ENCODE peak calls at places on chromosome 11, in five cellular contexts. X is mammary epithelial cell, O is colonic mucosa, S is H9, W is keratinocyte. Y is an unnamed sample. For H3K9me3, the result is how much of the 10 kb centered on the place peaks cover.

GRCh38 chr11:44034639-44035038 is 13.1 kb upstream of the ACCSL start:
- DNase-seq in X (no peak), W (no peak), S (peak), O (no peak), Y (no peak)

GRCh38 chr11:16280256-16280682 is 76.1 kb downstream of the SOX6 start:
- DNase-seq in S (no peak), X (peak), O (peak), W (peak), Y (no peak)

GRCh38 chr11:110852925-110853324 is 140.7 kb upstream of the ARHGAP20 start:
- DNase-seq in X (no peak), O (no peak), S (no peak), W (no peak), Y (no peak)

GRCh38 chr11:67405688-67406339 is 1.9 kb downstream of the TBC1D10C start:
- DNase-seq in S (no peak), O (no peak), X (no peak), W (no peak), Y (no peak)

GRCh38 chr11:35682230-35683195 is 19.9 kb downstream of the TRIM44 start:
- DNase-seq in S (no peak), W (no peak), X (no peak), O (peak), Y (no peak)

GRCh38 chr11:132032555-132032954 is 662.1 kb downstream of the NTM start:
- DNase-seq in O (no peak), W (no peak), X (peak), S (no peak), Y (no peak)

GRCh38 chr11:73246303-73246702 is 25.8 kb upstream of the P2RY6 start:
- DNase-seq in O (no peak), W (no peak), S (peak), X (no peak), Y (no peak)

GRCh38 chr11:86955674-86956522 is 703 bp upstream of the FZD4 start:
- DNase-seq in X (peak), W (no peak), S (peak), O (peak), Y (peak)

GRCh38 chr11:10325398-10326079 is 20.7 kb downstream of the ADM start:
- DNase-seq in X (no peak), O (no peak), W (no peak), S (no peak), Y (no peak)

GRCh38 chr11:20337526-20338154 is 25.9 kb upstream of the HTATIP2 start:
- DNase-seq in O (no peak), S (peak), X (peak), W (no peak), Y (no peak)

GRCh38 chr11:3920148-3920852 is 64.8 kb downstream of the STIM1 start:
- DNase-seq in X (peak), W (no peak), O (peak), S (no peak), Y (peak)

GRCh38 chr11:59216654-59217640 is 4.2 kb upstream of the MPEG1 start:
- DNase-seq in O (peak), X (peak), W (no peak), S (no peak), Y (peak)

GRCh38 chr11:129023968-129024676 is 81.5 kb upstream of the TP53AIP1 start:
- DNase-seq in X (peak), S (peak), O (peak), W (peak), Y (peak)

GRCh38 chr11:96246718-96247540 is 96.1 kb downstream of the MAML2 start:
- DNase-seq in X (peak), W (no peak), O (no peak), S (no peak), Y (no peak)

GRCh38 chr11:69297225-69297925 is 3.4 kb downstream of the MYEOV start:
- DNase-seq in W (peak), O (peak), X (peak), S (no peak), Y (peak)

GRCh38 chr11:11037162-11037732 is 179.4 kb upstream of the ZBED5 start:
- DNase-seq in O (no peak), S (peak), X (no peak), W (no peak), Y (no peak)

GRCh38 chr11:93732237-93732892 is 8.9 kb downstream of the TAF1D start:
- DNase-seq in S (no peak), O (no peak), W (no peak), X (no peak), Y (no peak)

GRCh38 chr11:56410801-56411200 is 1.7 kb upstream of the OR5AL1 start:
- DNase-seq in S (no peak), W (no peak), O (no peak), X (no peak), Y (no peak)

GRCh38 chr11:122748968-122749687 is 89.2 kb upstream of the CRTAM start:
- DNase-seq in W (peak), S (no peak), O (no peak), X (peak), Y (peak)

GRCh38 chr11:61129608-61130523 is 27.6 kb downstream of the CD5 start:
- DNase-seq in W (peak), X (peak), O (peak), S (peak), Y (peak)

GRCh38 chr11:132158696-132159095 is 788.3 kb downstream of the NTM start:
- DNase-seq in O (no peak), X (peak), S (no peak), W (no peak), Y (no peak)

GRCh38 chr11:122097419-122098001 is 18.5 kb downstream of the BLID start:
- DNase-seq in S (no peak), O (no peak), X (peak), W (peak), Y (no peak)

GRCh38 chr11:77127969-77128691 is at the start of gene MYO7A:
- DNase-seq in O (peak), X (no peak), W (no peak), S (peak), Y (no peak)

GRCh38 chr11:112219476-112220232 is 6.6 kb upstream of the PTS start:
- DNase-seq in O (peak), W (no peak), S (peak), X (peak), Y (no peak)

GRCh38 chr11:117232911-117233409 is 489 bp downstream of the RNF214 start:
- DNase-seq in O (no peak), S (peak), X (no peak), W (no peak), Y (no peak)

GRCh38 chr11:123055132-123055924 is 6.6 kb downstream of the HSPA8 start:
- DNase-seq in O (no peak), S (peak), W (no peak), X (no peak), Y (no peak)

GRCh38 chr11:13007702-13008435 is 1.2 kb upstream of the RASSF10 start:
- DNase-seq in X (peak), S (no peak), O (peak), W (no peak), Y (no peak)

GRCh38 chr11:14894657-14895598 is 2.9 kb upstream of the CYP2R1 start:
- DNase-seq in W (no peak), X (no peak), S (no peak), O (no peak), Y (peak)

GRCh38 chr11:115939104-115939503 is 434.9 kb upstream of the CADM1 start:
- DNase-seq in X (no peak), O (no peak), W (no peak), S (no peak), Y (no peak)

GRCh38 chr11:124837491-124837856 is 27.8 kb upstream of the ROBO3 start:
- DNase-seq in S (peak), O (peak), X (peak), W (peak), Y (no peak)

GRCh38 chr11:109698237-109698636 is 276.2 kb downstream of the C11orf87 start:
- DNase-seq in X (no peak), O (no peak), S (no peak), W (no peak), Y (no peak)
- H3K9me3 ChIP-seq in X (under half), O (under half), S (under half), W (under half), Y (under half)

GRCh38 chr11:847876-848275 is 5.2 kb downstream of the TSPAN4 start:
- DNase-seq in O (no peak), X (no peak), W (no peak), S (no peak), Y (no peak)
- H3K9me3 ChIP-seq in O (under half), X (under half), W (under half), S (under half), Y (under half)

GRCh38 chr11:34641981-34642380 is 21.1 kb downstream of the EHF start:
- DNase-seq in W (no peak), X (peak), O (no peak), S (no peak), Y (no peak)

GRCh38 chr11:34639545-34639944 is 18.7 kb downstream of the EHF start:
- DNase-seq in S (no peak), O (peak), W (no peak), X (no peak), Y (no peak)

GRCh38 chr11:34640050-34640971 is 19.4 kb downstream of the EHF start:
- DNase-seq in O (peak), S (peak), X (peak), W (no peak), Y (peak)

GRCh38 chr11:34643846-34644245 is 23.0 kb downstream of the EHF start:
- DNase-seq in W (no peak), O (no peak), X (no peak), S (no peak), Y (no peak)

DNA sequence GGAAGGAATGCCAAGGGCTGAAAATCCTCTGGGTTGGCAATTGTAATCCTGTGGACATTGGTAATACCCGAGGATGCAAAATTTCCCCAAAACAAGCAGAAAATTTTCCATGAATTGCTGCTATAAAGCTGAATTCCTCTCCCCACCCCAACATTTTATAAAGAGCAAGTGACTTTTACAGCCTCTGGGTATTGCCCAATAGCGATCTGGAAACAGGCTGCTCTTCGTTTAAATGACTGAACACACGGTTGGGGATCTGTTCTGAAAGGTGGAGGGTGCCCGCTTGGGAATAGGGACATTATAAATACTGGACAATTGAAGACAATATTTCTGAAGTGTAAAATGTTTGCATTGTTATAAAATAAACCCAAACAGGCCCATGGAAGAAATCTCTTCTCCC is 20.6 kb downstream of the EHF start:
- DNase-seq in O (peak), X (no peak), W (no peak), S (no peak), Y (no peak)
- H3K9me3 ChIP-seq in O (under half), X (under half), W (under half), S (under half), Y (under half)

GRCh38 chr11:17369094-17369493 is 17.5 kb downstream of the NCR3LG1 start:
- DNase-seq in O (no peak), X (no peak), S (no peak), W (no peak), Y (no peak)

GRCh38 chr11:17371614-17372013 is 16.8 kb downstream of the KCNJ11 start:
- DNase-seq in X (peak), S (no peak), O (no peak), W (no peak), Y (no peak)

GRCh38 chr11:17366491-17366890 is 14.9 kb downstream of the NCR3LG1 start:
- DNase-seq in W (no peak), X (peak), O (no peak), S (no peak), Y (no peak)

GRCh38 chr11:17368551-17368950 is 17.0 kb downstream of the NCR3LG1 start:
- DNase-seq in O (no peak), S (no peak), X (no peak), W (no peak), Y (no peak)

DNA sequence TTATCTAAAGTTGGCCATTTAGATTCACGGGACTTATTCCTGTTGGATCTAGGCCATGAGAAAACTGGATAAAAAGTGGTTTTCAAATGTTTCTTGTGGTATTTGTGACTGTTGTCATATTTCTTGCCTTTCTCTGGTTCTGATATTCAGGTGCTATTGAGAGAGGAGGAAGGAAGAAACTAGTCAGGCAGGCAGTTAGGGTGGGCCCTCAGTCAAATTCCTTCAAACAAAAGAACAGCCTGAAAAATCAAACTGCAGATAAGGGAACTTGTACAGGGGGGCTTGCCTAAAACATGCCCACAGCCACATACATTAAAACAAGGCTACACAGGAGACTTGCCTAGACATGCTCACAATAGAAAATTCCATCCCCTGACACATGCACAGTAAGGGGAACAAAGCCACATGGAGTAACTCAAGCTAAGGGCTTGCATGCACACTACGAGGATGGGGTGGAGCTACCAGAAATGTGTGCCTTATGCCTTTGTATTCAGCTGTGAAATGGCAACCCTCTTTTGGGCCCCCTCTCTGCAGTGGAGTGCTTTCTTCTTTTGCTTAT is 18.2 kb downstream of the NCR3LG1 start:
- DNase-seq in S (no peak), W (no peak), O (no peak), X (no peak), Y (no peak)
- H3K9me3 ChIP-seq in S (half or more), W (under half), O (under half), X (under half), Y (under half)

GRCh38 chr11:2641623-2642022 is 58.2 kb downstream of the KCNQ1OT1 start:
- DNase-seq in W (no peak), O (no peak), X (no peak), S (no peak), Y (no peak)
- H3K9me3 ChIP-seq in W (under half), O (under half), X (under half), S (under half), Y (under half)

GRCh38 chr11:50246183-50246582 is 213.5 kb downstream of the OR4C45 start:
- DNase-seq in O (no peak), X (no peak), S (no peak), W (no peak), Y (no peak)
- H3K9me3 ChIP-seq in O (under half), X (under half), S (half or more), W (under half), Y (under half)

DNA sequence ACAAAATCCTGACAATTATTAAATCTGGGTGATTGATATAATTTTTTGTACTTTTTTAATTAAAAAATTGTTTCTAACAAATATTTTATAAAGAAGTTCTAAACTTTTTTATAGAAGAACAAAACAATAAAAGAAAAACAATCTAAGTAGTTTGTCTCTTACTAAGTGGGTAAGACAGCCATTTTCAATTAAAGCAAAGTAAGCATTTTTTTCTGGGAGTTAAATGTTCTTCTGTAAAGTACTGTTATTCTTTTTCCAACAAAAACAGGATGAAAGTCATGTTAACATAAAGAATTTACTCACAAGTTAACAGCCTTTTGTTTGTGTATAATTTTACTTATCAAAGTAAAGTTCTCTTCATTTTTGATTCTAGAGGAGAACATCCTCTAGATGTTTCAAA is 1029.9 kb downstream of the JRKL start:
- DNase-seq in X (no peak), W (no peak), O (no peak), S (no peak), Y (no peak)
- H3K9me3 ChIP-seq in X (under half), W (under half), O (under half), S (under half), Y (under half)